ENCODE peak calls at places on chromosomes 12 and 14, in nine cellular contexts. One of them, this sample, is unnamed.
A peak's percentile ranks its signal among the peaks of the same experiment; 100 is the strongest.

GRCh38 chr12:94245984-94246383 is 97.6 kb downstream of the PLXNC1 start:
- DNase-seq in osteocyte: peak; percentile 66
- DNase-seq in ascending aorta: no peak
- DNase-seq in upper lobe of right lung: no peak
- DNase-seq in fibroblast of mammary gland: no peak
- DNase-seq in GM10248: no peak
- DNase-seq in A549: no peak
- DNase-seq in endothelial cell: no peak
- DNase-seq in mesothelial cell of epicardium: no peak
- DNase-seq in this sample: no peak

GRCh38 chr14:34081576-34082136 is 130.8 kb upstream of the EGLN3 start:
- DNase-seq in osteocyte: no peak
- DNase-seq in ascending aorta: no peak
- DNase-seq in upper lobe of right lung: no peak
- DNase-seq in fibroblast of mammary gland: peak; percentile 68
- DNase-seq in GM10248: no peak
- DNase-seq in A549: peak; percentile 56
- DNase-seq in endothelial cell: no peak
- DNase-seq in mesothelial cell of epicardium: no peak
- DNase-seq in this sample: no peak

GRCh38 chr14:105065280-105066228 is at the start of gene GPR132:
- DNase-seq in osteocyte: no peak
- DNase-seq in ascending aorta: peak; percentile 61
- DNase-seq in upper lobe of right lung: peak; percentile 73
- DNase-seq in fibroblast of mammary gland: no peak
- DNase-seq in GM10248: peak; percentile 91
- DNase-seq in A549: no peak
- DNase-seq in endothelial cell: no peak
- DNase-seq in mesothelial cell of epicardium: no peak
- DNase-seq in this sample: no peak

GRCh38 chr14:44963775-44964380 is 1.9 kb downstream of the TOGARAM1 start:
- DNase-seq in osteocyte: no peak
- DNase-seq in ascending aorta: no peak
- DNase-seq in upper lobe of right lung: no peak
- DNase-seq in fibroblast of mammary gland: peak; percentile 43
- DNase-seq in GM10248: no peak
- DNase-seq in A549: no peak
- DNase-seq in endothelial cell: no peak
- DNase-seq in mesothelial cell of epicardium: no peak
- DNase-seq in this sample: no peak

GRCh38 chr14:35122696-35123387 is 490 bp downstream of the PRORP start:
- DNase-seq in osteocyte: no peak
- DNase-seq in ascending aorta: no peak
- DNase-seq in upper lobe of right lung: no peak
- DNase-seq in fibroblast of mammary gland: peak; percentile 56
- DNase-seq in GM10248: no peak
- DNase-seq in A549: peak; percentile 55
- DNase-seq in endothelial cell: no peak
- DNase-seq in mesothelial cell of epicardium: no peak
- DNase-seq in this sample: no peak

GRCh38 chr12:101939856-101940265 is 62.5 kb downstream of the DRAM1 start:
- DNase-seq in osteocyte: no peak
- DNase-seq in ascending aorta: no peak
- DNase-seq in upper lobe of right lung: no peak
- DNase-seq in fibroblast of mammary gland: peak; percentile 81
- DNase-seq in GM10248: no peak
- DNase-seq in A549: peak; percentile 41
- DNase-seq in endothelial cell: peak; percentile 59
- DNase-seq in mesothelial cell of epicardium: peak; percentile 59
- DNase-seq in this sample: no peak

GRCh38 chr12:1917172-1918070 is 1.0 kb downstream of the CACNA2D4 start:
- DNase-seq in osteocyte: no peak
- DNase-seq in ascending aorta: no peak
- DNase-seq in upper lobe of right lung: no peak
- DNase-seq in fibroblast of mammary gland: no peak
- DNase-seq in GM10248: peak; percentile 15
- DNase-seq in A549: no peak
- DNase-seq in endothelial cell: no peak
- DNase-seq in mesothelial cell of epicardium: no peak
- DNase-seq in this sample: peak; percentile 56

GRCh38 chr12:131266591-131267467 is 313.1 kb downstream of the ADGRD1 start:
- DNase-seq in osteocyte: no peak
- DNase-seq in ascending aorta: no peak
- DNase-seq in upper lobe of right lung: no peak
- DNase-seq in fibroblast of mammary gland: no peak
- DNase-seq in GM10248: no peak
- DNase-seq in A549: no peak
- DNase-seq in endothelial cell: no peak
- DNase-seq in mesothelial cell of epicardium: no peak
- DNase-seq in this sample: no peak

GRCh38 chr14:105084741-105085571 is 19.7 kb upstream of the GPR132 start:
- DNase-seq in osteocyte: no peak
- DNase-seq in ascending aorta: no peak
- DNase-seq in upper lobe of right lung: peak; percentile 56
- DNase-seq in fibroblast of mammary gland: no peak
- DNase-seq in GM10248: no peak
- DNase-seq in A549: no peak
- DNase-seq in endothelial cell: no peak
- DNase-seq in mesothelial cell of epicardium: no peak
- DNase-seq in this sample: no peak

GRCh38 chr12:6764011-6764828 is 1.9 kb upstream of the PTMS start:
- DNase-seq in osteocyte: peak; percentile 97
- DNase-seq in ascending aorta: peak; percentile 85
- DNase-seq in upper lobe of right lung: peak; percentile 95
- DNase-seq in fibroblast of mammary gland: peak; percentile 99
- DNase-seq in GM10248: peak; percentile 96
- DNase-seq in A549: peak; percentile 100
- DNase-seq in endothelial cell: peak; percentile 80
- DNase-seq in mesothelial cell of epicardium: peak; percentile 85
- DNase-seq in this sample: peak; percentile 88

GRCh38 chr12:54991161-54991991 is 6.8 kb upstream of the TESPA1 start:
- DNase-seq in osteocyte: no peak
- DNase-seq in ascending aorta: no peak
- DNase-seq in upper lobe of right lung: no peak
- DNase-seq in fibroblast of mammary gland: no peak
- DNase-seq in GM10248: peak; percentile 58
- DNase-seq in A549: no peak
- DNase-seq in endothelial cell: no peak
- DNase-seq in mesothelial cell of epicardium: no peak
- DNase-seq in this sample: no peak

GRCh38 chr14:105944632-105945610 is 418.5 kb downstream of the TMEM121 start:
- DNase-seq in osteocyte: no peak
- DNase-seq in ascending aorta: no peak
- DNase-seq in upper lobe of right lung: peak; percentile 87
- DNase-seq in fibroblast of mammary gland: peak; percentile 5
- DNase-seq in GM10248: peak; percentile 68
- DNase-seq in A549: peak; percentile 38
- DNase-seq in endothelial cell: no peak
- DNase-seq in mesothelial cell of epicardium: no peak
- DNase-seq in this sample: no peak

GRCh38 chr12:70692681-70693288 is 55.6 kb upstream of the PTPRB start:
- DNase-seq in osteocyte: no peak
- DNase-seq in ascending aorta: no peak
- DNase-seq in upper lobe of right lung: no peak
- DNase-seq in fibroblast of mammary gland: peak; percentile 24
- DNase-seq in GM10248: no peak
- DNase-seq in A549: peak; percentile 17
- DNase-seq in endothelial cell: no peak
- DNase-seq in mesothelial cell of epicardium: no peak
- DNase-seq in this sample: no peak

GRCh38 chr12:2276288-2276842 is 223.6 kb downstream of the CACNA1C start:
- DNase-seq in osteocyte: no peak
- DNase-seq in ascending aorta: no peak
- DNase-seq in upper lobe of right lung: no peak
- DNase-seq in fibroblast of mammary gland: no peak
- DNase-seq in GM10248: no peak
- DNase-seq in A549: no peak
- DNase-seq in endothelial cell: no peak
- DNase-seq in mesothelial cell of epicardium: no peak
- DNase-seq in this sample: no peak

GRCh38 chr12:47156167-47156736 is 76.5 kb upstream of the AMIGO2 start:
- DNase-seq in osteocyte: no peak
- DNase-seq in ascending aorta: no peak
- DNase-seq in upper lobe of right lung: no peak
- DNase-seq in fibroblast of mammary gland: no peak
- DNase-seq in GM10248: no peak
- DNase-seq in A549: no peak
- DNase-seq in endothelial cell: no peak
- DNase-seq in mesothelial cell of epicardium: no peak
- DNase-seq in this sample: no peak

GRCh38 chr12:3797649-3798048 is 44.7 kb upstream of the CRACR2A start:
- DNase-seq in osteocyte: no peak
- DNase-seq in ascending aorta: no peak
- DNase-seq in upper lobe of right lung: no peak
- DNase-seq in fibroblast of mammary gland: peak; percentile 6
- DNase-seq in GM10248: no peak
- DNase-seq in A549: no peak
- DNase-seq in endothelial cell: no peak
- DNase-seq in mesothelial cell of epicardium: no peak
- DNase-seq in this sample: no peak
- TF ChIP-seq CTCF in osteocyte: no peak
- TF ChIP-seq CTCF in ascending aorta: no peak
- TF ChIP-seq CTCF in upper lobe of right lung: no peak
- TF ChIP-seq CTCF in fibroblast of mammary gland: peak; percentile 26
- TF ChIP-seq CTCF in GM10248: no peak
- TF ChIP-seq CTCF in A549: no peak
- TF ChIP-seq CTCF in endothelial cell: no peak
- TF ChIP-seq CTCF in mesothelial cell of epicardium: no peak
- TF ChIP-seq CTCF in this sample: peak; percentile 41

GRCh38 chr14:94307410-94307992 is 14.4 kb upstream of the SERPINA10 start:
- DNase-seq in osteocyte: no peak
- DNase-seq in ascending aorta: no peak
- DNase-seq in upper lobe of right lung: no peak
- DNase-seq in fibroblast of mammary gland: peak; percentile 36
- DNase-seq in GM10248: no peak
- DNase-seq in A549: no peak
- DNase-seq in endothelial cell: no peak
- DNase-seq in mesothelial cell of epicardium: no peak
- DNase-seq in this sample: no peak
- TF ChIP-seq CTCF in osteocyte: peak; percentile 14
- TF ChIP-seq CTCF in ascending aorta: no peak
- TF ChIP-seq CTCF in upper lobe of right lung: no peak
- TF ChIP-seq CTCF in fibroblast of mammary gland: peak; percentile 46
- TF ChIP-seq CTCF in GM10248: no peak
- TF ChIP-seq CTCF in A549: no peak
- TF ChIP-seq CTCF in endothelial cell: peak; percentile 79
- TF ChIP-seq CTCF in mesothelial cell of epicardium: peak; percentile 39
- TF ChIP-seq CTCF in this sample: peak; percentile 66

GRCh38 chr14:89012272-89013097 is 188.0 kb downstream of the TTC8 start:
- DNase-seq in osteocyte: no peak
- DNase-seq in ascending aorta: no peak
- DNase-seq in upper lobe of right lung: no peak
- DNase-seq in fibroblast of mammary gland: no peak
- DNase-seq in GM10248: no peak
- DNase-seq in A549: no peak
- DNase-seq in endothelial cell: no peak
- DNase-seq in mesothelial cell of epicardium: no peak
- DNase-seq in this sample: no peak

GRCh38 chr14:89011727-89012271 is 187.3 kb downstream of the TTC8 start:
- DNase-seq in osteocyte: no peak
- DNase-seq in ascending aorta: no peak
- DNase-seq in upper lobe of right lung: no peak
- DNase-seq in fibroblast of mammary gland: no peak
- DNase-seq in GM10248: no peak
- DNase-seq in A549: no peak
- DNase-seq in endothelial cell: no peak
- DNase-seq in mesothelial cell of epicardium: no peak
- DNase-seq in this sample: no peak

GRCh38 chr14:89014570-89014847 is 190.1 kb downstream of the TTC8 start:
- DNase-seq in osteocyte: no peak
- DNase-seq in ascending aorta: no peak
- DNase-seq in upper lobe of right lung: no peak
- DNase-seq in fibroblast of mammary gland: no peak
- DNase-seq in GM10248: no peak
- DNase-seq in A549: no peak
- DNase-seq in endothelial cell: no peak
- DNase-seq in mesothelial cell of epicardium: no peak
- DNase-seq in this sample: no peak

GRCh38 chr14:89013698-89014569 is 189.5 kb downstream of the TTC8 start:
- DNase-seq in osteocyte: no peak
- DNase-seq in ascending aorta: no peak
- DNase-seq in upper lobe of right lung: no peak
- DNase-seq in fibroblast of mammary gland: no peak
- DNase-seq in GM10248: no peak
- DNase-seq in A549: no peak
- DNase-seq in endothelial cell: no peak
- DNase-seq in mesothelial cell of epicardium: no peak
- DNase-seq in this sample: no peak

DNA sequence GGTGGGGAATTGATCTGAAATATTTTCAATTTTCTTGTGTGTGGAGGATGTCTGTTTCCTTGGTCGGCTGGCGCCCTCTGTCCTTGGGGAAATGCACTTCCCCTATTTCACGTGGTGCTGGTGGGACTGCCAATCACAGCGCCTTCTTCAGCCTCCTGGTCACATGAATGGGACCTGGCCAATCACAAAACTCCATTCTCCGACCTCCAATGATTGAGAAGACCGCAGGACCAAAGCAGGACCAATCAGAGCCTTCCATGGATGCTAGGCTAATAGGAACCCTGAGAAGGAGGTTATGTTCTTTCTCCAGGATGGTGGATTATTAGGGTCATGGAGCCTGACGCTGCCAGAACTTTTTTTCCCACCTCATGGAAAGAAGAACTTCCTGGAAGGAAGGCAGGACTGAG is 188.7 kb downstream of the TTC8 start:
- DNase-seq in osteocyte: no peak
- DNase-seq in ascending aorta: no peak
- DNase-seq in upper lobe of right lung: peak; percentile 69
- DNase-seq in fibroblast of mammary gland: peak; percentile 51
- DNase-seq in GM10248: no peak
- DNase-seq in A549: peak; percentile 60
- DNase-seq in endothelial cell: no peak
- DNase-seq in mesothelial cell of epicardium: no peak
- DNase-seq in this sample: no peak
- TF ChIP-seq CTCF in osteocyte: peak; percentile 29
- TF ChIP-seq CTCF in ascending aorta: no peak
- TF ChIP-seq CTCF in upper lobe of right lung: peak; percentile 15
- TF ChIP-seq CTCF in fibroblast of mammary gland: peak; percentile 46
- TF ChIP-seq CTCF in GM10248: no peak
- TF ChIP-seq CTCF in A549: peak; percentile 47
- TF ChIP-seq CTCF in endothelial cell: no peak
- TF ChIP-seq CTCF in mesothelial cell of epicardium: no peak
- TF ChIP-seq CTCF in this sample: peak; percentile 41

DNA sequence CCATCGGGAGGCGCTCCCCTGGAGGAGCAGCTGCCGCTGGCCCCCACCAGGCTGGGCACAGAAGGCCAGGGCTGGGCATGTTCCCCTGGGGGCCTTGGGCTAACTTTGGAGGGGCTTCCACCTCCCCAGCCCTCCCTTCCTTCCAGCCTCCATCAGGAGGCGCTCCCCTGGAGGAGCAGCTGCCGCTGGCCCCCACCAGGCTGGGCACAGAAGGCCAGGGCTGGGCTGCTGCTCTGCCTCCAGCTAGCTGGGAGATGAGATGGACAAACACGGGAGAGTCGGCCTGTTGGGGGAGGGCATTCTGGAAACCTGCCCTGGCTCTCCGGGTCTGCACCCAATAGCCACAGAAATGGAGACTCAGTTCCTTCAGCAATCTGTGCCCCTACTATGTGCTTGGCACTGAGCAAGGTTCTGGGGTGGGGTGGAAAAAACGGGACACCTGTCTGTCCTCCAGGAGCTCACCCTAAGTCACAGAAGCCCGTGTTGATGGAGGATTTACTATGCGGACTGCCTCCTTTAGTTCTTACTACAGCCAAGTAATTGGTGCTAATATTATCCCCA is 39.0 kb upstream of the CORO1C start:
- DNase-seq in osteocyte: no peak
- DNase-seq in ascending aorta: no peak
- DNase-seq in upper lobe of right lung: no peak
- DNase-seq in fibroblast of mammary gland: no peak
- DNase-seq in GM10248: no peak
- DNase-seq in A549: no peak
- DNase-seq in endothelial cell: no peak
- DNase-seq in mesothelial cell of epicardium: no peak
- DNase-seq in this sample: no peak
- TF ChIP-seq CTCF in osteocyte: no peak
- TF ChIP-seq CTCF in ascending aorta: no peak
- TF ChIP-seq CTCF in upper lobe of right lung: no peak
- TF ChIP-seq CTCF in fibroblast of mammary gland: no peak
- TF ChIP-seq CTCF in GM10248: no peak
- TF ChIP-seq CTCF in A549: no peak
- TF ChIP-seq CTCF in endothelial cell: no peak
- TF ChIP-seq CTCF in mesothelial cell of epicardium: no peak
- TF ChIP-seq CTCF in this sample: no peak

This sample was measured in type B pancreatic cell.